ENCODE peak calls at places on chromosomes 6 and 20, in eight cellular contexts. Z is H9, W is lung, V is thoracic aorta, T is cardiac muscle cell, G is lower lobe of right lung, U is A549, L is mucosa of descending colon. H is an unnamed sample.

GRCh38 chr20:10505320-10506226 is 70.5 kb downstream of the SLX4IP start:
- DNase-seq in U (no peak), G (no peak), V (no peak), W (peak; percentile 44), L (no peak), Z (no peak), T (peak; percentile 63), H (no peak)

GRCh38 chr6:26623339-26623859 is 26.6 kb downstream of the ABT1 start:
- DNase-seq in U (no peak), V (no peak), W (no peak), G (no peak), L (no peak), T (no peak), Z (no peak), H (no peak)

GRCh38 chr6:56297022-56297995 is 49.9 kb upstream of the COL21A1 start:
- DNase-seq in L (no peak), G (no peak), V (no peak), Z (no peak), W (no peak), U (no peak), T (no peak), H (no peak)

GRCh38 chr6:67068781-67069180 is 1361.8 kb upstream of the EYS start:
- DNase-seq in U (no peak), T (no peak), L (no peak), V (no peak), Z (no peak), W (no peak), G (no peak), H (no peak)

GRCh38 chr6:75368151-75368779 is 83.7 kb upstream of the TMEM30A start:
- DNase-seq in L (no peak), W (peak; percentile 60), T (peak; percentile 43), V (no peak), U (peak; percentile 96), Z (peak; percentile 76), G (peak; percentile 58), H (no peak)

GRCh38 chr20:1324598-1325172 is 4.3 kb downstream of the SDCBP2 start:
- DNase-seq in Z (no peak), G (no peak), V (peak; percentile 50), L (no peak), W (no peak), T (peak; percentile 69), U (peak; percentile 42), H (no peak)

GRCh38 chr6:71079707-71080106 is 122.8 kb upstream of the B3GAT2 start:
- DNase-seq in L (no peak), T (no peak), Z (no peak), W (no peak), G (no peak), U (no peak), V (no peak), H (no peak)

GRCh38 chr6:139863356-139863755 is 488.9 kb upstream of the CITED2 start:
- DNase-seq in T (no peak), G (no peak), U (no peak), L (no peak), W (no peak), Z (no peak), V (no peak), H (no peak)

GRCh38 chr6:3831741-3832530 is 17.2 kb upstream of the FAM50B start:
- DNase-seq in Z (no peak), U (no peak), W (no peak), T (no peak), G (no peak), V (no peak), L (no peak), H (no peak)

GRCh38 chr20:44716309-44717106 is 1.3 kb downstream of the CCN5 start:
- DNase-seq in L (no peak), U (no peak), W (no peak), V (no peak), Z (no peak), T (no peak), G (peak; percentile 34), H (no peak)

GRCh38 chr20:34512955-34513419 is 3.2 kb upstream of the DYNLRB1 start:
- DNase-seq in T (no peak), U (peak; percentile 54), W (no peak), Z (no peak), V (no peak), G (no peak), L (no peak), H (no peak)

GRCh38 chr6:147742445-147742844 is 234.0 kb downstream of the SAMD5 start:
- DNase-seq in W (no peak), L (no peak), V (no peak), U (no peak), G (no peak), Z (no peak), T (no peak), H (no peak)

GRCh38 chr6:100184473-100184872 is 190.4 kb upstream of the MCHR2 start:
- DNase-seq in V (no peak), Z (no peak), U (no peak), T (no peak), L (no peak), G (no peak), W (no peak), H (no peak)

GRCh38 chr20:24990810-24991252 is 1.7 kb downstream of the APMAP start:
- DNase-seq in Z (peak; percentile 17), U (no peak), G (no peak), V (no peak), W (no peak), L (no peak), T (no peak), H (peak; percentile 50)

GRCh38 chr6:141513830-141514229 is 618.9 kb upstream of the GJE1 start:
- DNase-seq in Z (no peak), V (no peak), U (no peak), G (no peak), W (no peak), L (no peak), T (peak; percentile 29), H (no peak)

GRCh38 chr6:35727935-35728662 is 8.7 kb upstream of the ARMC12 start:
- DNase-seq in Z (peak; percentile 64), L (peak; percentile 94), T (peak; percentile 99), V (peak; percentile 75), G (peak; percentile 97), U (peak; percentile 68), W (peak; percentile 92), H (peak; percentile 97)

GRCh38 chr6:162099685-162100084 is 627.9 kb downstream of the PRKN start:
- DNase-seq in W (peak; percentile 30), T (peak; percentile 96), U (peak; percentile 58), Z (no peak), G (peak; percentile 79), L (no peak), V (no peak), H (no peak)

GRCh38 chr20:13220194-13220856 is 749 bp upstream of the ISM1 start:
- DNase-seq in W (peak; percentile 43), L (peak; percentile 52), G (peak; percentile 67), T (peak; percentile 38), Z (peak; percentile 78), V (no peak), U (peak; percentile 65), H (peak; percentile 80)

GRCh38 chr6:15316754-15317153 is 70.9 kb downstream of the JARID2 start:
- DNase-seq in G (no peak), W (no peak), T (no peak), U (no peak), L (no peak), Z (no peak), V (no peak), H (no peak)
- H3K4me1 ChIP-seq in G (peaks cover 18% of the 10 kb centered on the region), W (peaks cover 22% of the 10 kb centered on the region), T (peaks cover 22% of the 10 kb centered on the region), U (peaks cover 12% of the 10 kb centered on the region), L (peaks cover 8% of the 10 kb centered on the region), Z (peaks cover 27% of the 10 kb centered on the region), V (peaks cover 9% of the 10 kb centered on the region), H (peaks cover 9% of the 10 kb centered on the region)

GRCh38 chr6:149861603-149862423 is 2.3 kb downstream of the LRP11 start:
- DNase-seq in L (no peak), Z (no peak), G (no peak), T (no peak), W (no peak), U (no peak), V (no peak), H (no peak)
- TF ChIP-seq CTCF in L (no peak), Z (no peak), G (no peak), T (no peak), W (no peak), U (no peak), V (no peak), H (no peak)

GRCh38 chr6:12049165-12049564 is 37.1 kb downstream of the HIVEP1 start:
- DNase-seq in L (no peak), Z (no peak), V (no peak), U (no peak), T (no peak), G (no peak), W (no peak), H (no peak)

GRCh38 chr6:12047792-12048432 is 35.8 kb downstream of the HIVEP1 start:
- DNase-seq in U (no peak), W (no peak), T (no peak), Z (no peak), G (no peak), V (no peak), L (no peak), H (no peak)

GRCh38 chr6:12047304-12047703 is 35.2 kb downstream of the HIVEP1 start:
- DNase-seq in L (no peak), T (no peak), V (no peak), G (no peak), Z (no peak), W (no peak), U (no peak), H (no peak)

GRCh38 chr6:12048609-12049008 is 36.5 kb downstream of the HIVEP1 start:
- DNase-seq in V (no peak), L (no peak), W (no peak), Z (no peak), T (no peak), U (no peak), G (no peak), H (no peak)

GRCh38 chr6:12051861-12052368 is 39.8 kb downstream of the HIVEP1 start:
- DNase-seq in U (no peak), V (no peak), G (no peak), T (no peak), L (no peak), W (no peak), Z (no peak), H (no peak)
- H3K4me1 ChIP-seq in U (peaks cover 4% of the 10 kb centered on the region), V (no peaks in the 10 kb centered on the region), G (peaks cover 15% of the 10 kb centered on the region), T (no peaks in the 10 kb centered on the region), L (no peaks in the 10 kb centered on the region), W (no peaks in the 10 kb centered on the region), Z (no peaks in the 10 kb centered on the region), H (no peaks in the 10 kb centered on the region)

GRCh38 chr6:28839443-28840120 is 84.2 kb downstream of the TRIM27 start:
- DNase-seq in U (no peak), G (no peak), L (no peak), W (no peak), T (no peak), V (no peak), Z (no peak), H (no peak)

GRCh38 chr6:28838634-28839442 is 84.9 kb downstream of the TRIM27 start:
- DNase-seq in V (peak; percentile 51), W (peak; percentile 79), T (peak; percentile 86), Z (peak; percentile 93), L (peak; percentile 88), U (peak; percentile 88), G (peak; percentile 87), H (peak; percentile 88)

GRCh38 chr6:28838289-28838633 is 85.5 kb downstream of the TRIM27 start:
- DNase-seq in G (no peak), U (peak; percentile 74), T (peak; percentile 75), L (peak; percentile 61), Z (peak; percentile 64), V (no peak), W (peak; percentile 49), H (peak; percentile 73)

DNA sequence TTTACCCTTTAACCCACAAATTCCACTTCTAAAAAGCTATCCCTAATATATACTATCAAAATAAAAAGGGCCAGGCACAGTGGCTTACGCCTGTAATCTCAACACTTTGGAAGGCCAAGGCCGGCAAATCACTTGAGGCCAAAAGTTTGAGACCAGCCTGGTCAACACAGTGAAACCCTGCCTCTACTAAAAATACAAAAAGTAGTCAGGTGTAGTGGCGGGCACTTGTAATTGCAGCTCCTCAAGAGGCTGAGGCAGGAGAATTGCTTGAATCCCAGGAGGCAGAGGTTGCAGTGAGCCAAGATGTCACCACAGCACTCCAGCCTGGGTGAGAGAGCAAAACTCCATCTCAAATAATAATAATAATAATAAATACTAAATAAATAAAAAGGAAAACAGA is 82.5 kb downstream of the TRIM27 start:
- DNase-seq in T (no peak), W (no peak), Z (peak; percentile 55), V (no peak), L (no peak), U (peak; percentile 48), G (no peak), H (no peak)
- TF ChIP-seq CTCF in T (no peak), W (no peak), Z (peak; percentile 53), V (no peak), L (no peak), U (no peak), G (no peak), H (no peak)

H was measured in ascending aorta.